ENCODE peak calls at places on chromosomes 3 and 15, in five cellular contexts. R is non-pigmented ciliary epithelial cell; U is stimulated activated CD8-positive, alpha-beta memory T cell treated with anti-CD3 and anti-CD28 coated beads, Interleukin-4, amount 100 ng/mL, for 24 hours; G is Right ventricle myocardium superior; T is NB4. C is an unnamed sample.

GRCh38 chr3:61771976-61772375 is 210.6 kb downstream of the PTPRG start:
- DNase-seq in R (no peak), U (no peak), G (no peak), T (no peak), C (no peak)

GRCh38 chr3:156180077-156180476 is 59.7 kb downstream of the KCNAB1 start:
- DNase-seq in R (peak), U (no peak), G (no peak), T (no peak), C (no peak)

GRCh38 chr15:42450434-42450790 is 40.5 kb downstream of the ZNF106 start:
- DNase-seq in R (no peak), U (no peak), G (no peak), T (no peak), C (no peak)

GRCh38 chr3:161293381-161293780 is 72.3 kb downstream of the NMD3 start:
- DNase-seq in R (no peak), U (no peak), G (no peak), T (no peak), C (no peak)

GRCh38 chr15:47806008-47806407 is 88.7 kb downstream of the SEMA6D start:
- DNase-seq in R (no peak), U (no peak), G (no peak), T (no peak), C (no peak)

GRCh38 chr15:60669351-60669750 is 190.4 kb upstream of the ICE2 start:
- DNase-seq in R (no peak), U (no peak), G (no peak), T (no peak), C (no peak)

GRCh38 chr15:101447561-101448071 is 41.9 kb downstream of the PCSK6 start:
- DNase-seq in R (no peak), U (no peak), G (peak), T (no peak), C (no peak)

GRCh38 chr3:139937674-139938279 is 2.8 kb downstream of the CLSTN2 start:
- DNase-seq in R (no peak), U (no peak), G (peak), T (peak), C (peak)

GRCh38 chr3:69084326-69084667 is 440 bp upstream of the ARL6IP5 start:
- DNase-seq in R (peak), U (no peak), G (no peak), T (no peak), C (no peak)

GRCh38 chr3:62577153-62577552 is 203.8 kb upstream of the FEZF2 start:
- DNase-seq in R (no peak), U (no peak), G (no peak), T (no peak), C (no peak)

GRCh38 chr15:91974321-91974720 is 120.8 kb downstream of the SLCO3A1 start:
- DNase-seq in R (no peak), U (no peak), G (no peak), T (no peak), C (no peak)